ENCODE peak calls at places on chromosomes 6 and 20, in six cellular contexts. K, S, P, B, Y and D are unnamed samples.

GRCh38 chr6:71404145-71404966 is 115.7 kb downstream of the OGFRL1 start:
- DNase-seq in K (peak), B (peak), P (no peak), Y (peak), S (no peak), D (no peak)

GRCh38 chr20:16732506-16733152 is 2.8 kb downstream of the SNRPB2 start:
- DNase-seq in B (peak), S (no peak), K (no peak), Y (no peak), P (no peak), D (no peak)

GRCh38 chr6:52333840-52334200 is 28.1 kb upstream of the PAQR8 start:
- DNase-seq in Y (no peak), K (peak), S (no peak), B (no peak), P (peak), D (no peak)

GRCh38 chr6:89862281-89862680 is 32.0 kb upstream of the GJA10 start:
- DNase-seq in Y (no peak), P (no peak), K (no peak), B (no peak), S (no peak), D (no peak)

GRCh38 chr6:81834141-81834621 is 81.7 kb upstream of the TENT5A start:
- DNase-seq in K (no peak), Y (no peak), B (peak), P (no peak), S (no peak), D (no peak)

GRCh38 chr6:116500969-116501433 is 10.4 kb upstream of the CALHM5 start:
- DNase-seq in Y (no peak), P (peak), B (no peak), S (no peak), K (peak), D (no peak)

GRCh38 chr6:17584241-17584803 is 15.8 kb upstream of the FAM8A1 start:
- DNase-seq in K (peak), P (peak), Y (peak), B (peak), S (peak), D (no peak)

GRCh38 chr6:75932067-75932466 is 140.4 kb downstream of the IMPG1 start:
- DNase-seq in S (peak), B (peak), Y (peak), K (no peak), P (peak), D (no peak)

GRCh38 chr6:76706566-76706965 is 634.1 kb upstream of the IMPG1 start:
- DNase-seq in K (no peak), B (no peak), Y (no peak), S (no peak), P (no peak), D (no peak)

GRCh38 chr6:163716690-163717089 is 302.2 kb downstream of the QKI start:
- DNase-seq in Y (no peak), P (no peak), B (no peak), K (no peak), S (no peak), D (no peak)

GRCh38 chr6:152124432-152125074 is 317.1 kb downstream of the ESR1 start:
- DNase-seq in S (peak), B (peak), Y (peak), P (peak), K (peak), D (no peak)

GRCh38 chr20:840503-840857 is 7.0 kb downstream of the FAM110A start:
- DNase-seq in S (no peak), B (no peak), K (no peak), Y (no peak), P (no peak), D (peak)

GRCh38 chr6:149755300-149756260 is 6.0 kb downstream of the PCMT1 start:
- DNase-seq in S (no peak), Y (no peak), K (no peak), B (no peak), P (peak), D (no peak)

GRCh38 chr6:74100719-74101287 is 404.8 kb downstream of the CD109 start:
- DNase-seq in Y (no peak), P (no peak), S (no peak), K (no peak), B (no peak), D (no peak)

GRCh38 chr6:48078092-48078491 is 32.9 kb downstream of the PTCHD4 start:
- DNase-seq in B (no peak), Y (no peak), S (no peak), P (no peak), K (peak), D (no peak)

GRCh38 chr6:34108159-34108558 is 37.7 kb downstream of the GRM4 start:
- DNase-seq in Y (no peak), K (no peak), S (no peak), P (no peak), B (no peak), D (no peak)

GRCh38 chr6:15621203-15622044 is 41.4 kb downstream of the DTNBP1 start:
- DNase-seq in S (peak), K (peak), P (peak), B (peak), Y (no peak), D (peak)

GRCh38 chr6:82057846-82058554 is 189.5 kb downstream of the IBTK start:
- DNase-seq in S (no peak), B (no peak), P (no peak), K (peak), Y (no peak), D (no peak)

GRCh38 chr20:13183005-13183404 is 38.1 kb upstream of the ISM1 start:
- DNase-seq in P (no peak), B (no peak), K (no peak), S (no peak), Y (no peak), D (no peak)

GRCh38 chr6:22956029-22956715 is 386.8 kb downstream of the HDGFL1 start:
- DNase-seq in P (no peak), B (no peak), Y (no peak), K (no peak), S (no peak), D (no peak)

GRCh38 chr6:161161889-161162624 is 111.8 kb downstream of the AGPAT4 start:
- DNase-seq in Y (no peak), K (peak), B (peak), P (no peak), S (no peak), D (no peak)

GRCh38 chr20:49340161-49340966 is 62.5 kb upstream of the ZNFX1 start:
- DNase-seq in B (no peak), Y (no peak), K (no peak), P (no peak), S (no peak), D (no peak)

GRCh38 chr6:19713984-19714383 is 123.2 kb upstream of the ID4 start:
- DNase-seq in B (no peak), P (no peak), S (no peak), K (no peak), Y (no peak), D (no peak)
- H3K9ac ChIP-seq in B (no peak), P (no peak), S (no peak), K (no peak), Y (no peak), D (no peak)

DNA sequence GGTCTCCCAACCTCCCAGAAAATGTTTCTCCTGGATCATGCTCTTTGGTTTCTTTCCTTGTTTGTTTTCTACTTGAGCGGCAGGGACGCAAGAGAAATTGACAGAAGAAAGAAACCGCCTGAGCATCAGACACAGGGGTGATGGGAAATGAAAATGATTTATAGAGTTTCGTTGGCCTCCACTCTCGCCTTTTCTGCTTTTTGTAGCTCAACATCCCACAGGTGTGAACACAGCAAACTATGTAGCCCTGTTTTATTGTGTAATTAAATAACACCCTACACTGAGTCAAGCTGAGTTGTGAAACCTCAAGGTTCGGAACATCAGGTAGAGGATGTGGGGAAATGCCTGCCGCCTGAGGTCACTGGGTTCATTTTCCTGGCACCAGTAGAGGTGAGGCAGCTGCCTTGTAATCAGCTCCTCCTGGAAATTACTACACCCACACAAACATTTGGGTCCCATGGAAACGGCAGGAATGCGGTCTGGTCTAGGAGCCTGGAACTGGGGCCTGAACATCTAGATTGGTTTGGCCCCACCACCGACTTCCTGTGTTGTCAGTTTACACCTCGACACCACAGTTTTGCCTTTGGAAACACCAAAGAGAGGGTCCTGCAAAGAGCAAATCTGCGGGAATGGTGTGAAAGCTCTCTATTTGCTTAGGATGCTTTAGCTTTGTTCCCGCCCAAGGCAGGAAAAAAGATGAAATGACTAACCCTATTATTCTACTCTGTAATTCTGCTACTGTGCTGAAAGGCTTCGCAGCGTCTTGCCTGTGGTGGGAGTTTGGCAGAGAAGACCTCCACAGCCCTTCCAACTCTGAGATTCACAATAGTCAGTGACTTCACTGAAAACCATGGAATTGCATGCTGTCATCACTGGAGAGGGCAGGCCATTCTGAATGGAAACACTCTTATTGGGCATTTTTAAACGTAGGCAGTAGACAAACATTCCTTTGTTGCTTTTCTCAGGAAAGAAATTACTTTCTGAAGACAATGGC is 53.0 kb downstream of the ADAT2 start:
- DNase-seq in Y (peak), K (peak), S (peak), P (peak), B (peak), D (peak)
- H3K9ac ChIP-seq in Y (no peak), K (peak), S (no peak), P (no peak), B (peak), D (no peak)

GRCh38 chr6:27255866-27256265 is 8.4 kb downstream of the PRSS16 start:
- DNase-seq in Y (no peak), S (no peak), B (no peak), P (no peak), K (no peak), D (no peak)

GRCh38 chr6:27263886-27264285 is 16.4 kb downstream of the PRSS16 start:
- DNase-seq in S (no peak), K (no peak), P (no peak), Y (no peak), B (no peak), D (no peak)

GRCh38 chr6:27260339-27260738 is 12.8 kb downstream of the PRSS16 start:
- DNase-seq in Y (no peak), P (no peak), B (no peak), S (peak), K (no peak), D (no peak)

GRCh38 chr6:27260836-27261375 is 13.4 kb downstream of the PRSS16 start:
- DNase-seq in P (no peak), S (peak), K (no peak), B (no peak), Y (no peak), D (no peak)
- H3K9ac ChIP-seq in P (no peak), S (no peak), K (no peak), B (no peak), Y (no peak), D (no peak)

DNA sequence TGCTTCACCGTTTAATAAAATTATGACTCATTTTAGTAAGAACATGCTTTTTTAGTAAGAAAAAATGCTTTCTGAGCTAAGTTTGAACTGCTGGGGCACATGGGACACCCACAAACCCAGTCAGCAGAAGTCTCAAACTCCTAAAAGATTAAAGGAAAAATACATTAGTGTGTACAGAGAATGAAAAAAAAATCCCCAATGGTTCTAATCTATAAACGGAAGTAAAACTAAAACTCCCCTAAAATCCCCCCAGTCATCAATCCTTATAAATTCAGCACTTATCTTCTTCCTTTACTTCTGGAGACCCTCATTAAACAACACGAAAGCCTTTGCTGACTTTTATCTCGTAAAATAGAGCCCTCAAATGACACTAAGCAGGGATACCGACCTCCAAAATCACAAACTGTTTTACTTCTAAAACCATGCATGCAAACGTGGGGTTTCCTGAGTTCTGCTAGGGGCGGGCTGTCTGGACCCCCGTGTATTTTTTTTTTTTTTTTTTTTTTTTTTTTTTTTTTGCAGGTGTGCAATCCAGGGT is 1.1 kb upstream of the MYB start:
- DNase-seq in Y (no peak), S (no peak), P (no peak), B (no peak), K (no peak), D (no peak)
- H3K9ac ChIP-seq in Y (no peak), S (no peak), P (peak), B (no peak), K (no peak), D (no peak)

GRCh38 chr6:113903666-113904330 is 46.7 kb downstream of the MARCKS start:
- DNase-seq in S (no peak), B (peak), K (no peak), Y (no peak), P (no peak), D (peak)
- H3K9ac ChIP-seq in S (no peak), B (no peak), K (no peak), Y (no peak), P (no peak), D (no peak)

GRCh38 chr6:111874030-111874425 is 776 bp upstream of the FYN start:
- DNase-seq in Y (no peak), S (no peak), B (no peak), P (no peak), K (no peak), D (no peak)
- H3K9ac ChIP-seq in Y (peak), S (no peak), B (peak), P (no peak), K (peak), D (no peak)

GRCh38 chr20:46399401-46399800 is 7.0 kb downstream of the ELMO2 start:
- DNase-seq in B (no peak), S (no peak), Y (no peak), P (no peak), K (no peak), D (no peak)
- H3K9ac ChIP-seq in B (peak), S (no peak), Y (no peak), P (no peak), K (no peak), D (no peak)

GRCh38 chr6:43923376-43924221 is 153.6 kb downstream of the VEGFA start:
- DNase-seq in B (no peak), S (no peak), P (no peak), Y (peak), K (peak), D (peak)
- H3K9ac ChIP-seq in B (no peak), S (no peak), P (no peak), Y (no peak), K (no peak), D (no peak)

GRCh38 chr20:58084966-58085365 is 143.5 kb downstream of the ANKRD60 start:
- DNase-seq in S (no peak), K (peak), P (no peak), Y (no peak), B (no peak), D (no peak)
- H3K9ac ChIP-seq in S (no peak), K (no peak), P (no peak), Y (no peak), B (no peak), D (no peak)

GRCh38 chr6:167672738-167673137 is 154.0 kb upstream of the AFDN start:
- DNase-seq in K (no peak), S (no peak), Y (no peak), P (no peak), B (no peak), D (no peak)
- H3K9ac ChIP-seq in K (no peak), S (no peak), Y (no peak), P (no peak), B (no peak), D (no peak)